ENCODE peak calls at places on chromosome 15, in nine cellular contexts. O, L, M, S, N, C, V, G and Y are unnamed samples. For H3K9me3, the result is how much of the 10 kb centered on the place peaks cover.

GRCh38 chr15:84826369-84826823 is 9.2 kb downstream of the ALPK3 start:
- DNase-seq in V (no peak), O (peak), N (no peak), L (no peak), S (no peak), M (peak), G (no peak), C (no peak), Y (no peak)

GRCh38 chr15:48096813-48097212 is 24.0 kb upstream of the SLC24A5 start:
- DNase-seq in L (no peak), S (peak), V (no peak), M (no peak), O (no peak), G (no peak), C (no peak), N (no peak), Y (no peak)

GRCh38 chr15:67149068-67149841 is 83.9 kb downstream of the SMAD3 start:
- DNase-seq in L (no peak), O (no peak), S (no peak), V (no peak), M (no peak), N (no peak), C (no peak), G (peak), Y (no peak)

GRCh38 chr15:69508659-69509058 is 56.0 kb downstream of the RPLP1 start:
- DNase-seq in M (no peak), N (no peak), G (no peak), S (no peak), L (no peak), V (no peak), C (no peak), O (no peak), Y (no peak)

GRCh38 chr15:28103402-28103801 is 4.3 kb upstream of the OCA2 start:
- DNase-seq in G (no peak), O (no peak), S (no peak), C (no peak), L (no peak), M (no peak), V (no peak), N (no peak), Y (no peak)

GRCh38 chr15:70324001-70324974 is 226.6 kb upstream of the TLE3 start:
- DNase-seq in N (no peak), O (no peak), L (no peak), G (no peak), C (no peak), S (peak), M (peak), V (no peak), Y (no peak)

GRCh38 chr15:68303560-68304436 is 26.3 kb downstream of the FEM1B start:
- DNase-seq in M (peak), N (no peak), V (no peak), S (peak), L (no peak), G (peak), O (no peak), C (no peak), Y (no peak)

GRCh38 chr15:98812711-98813441 is 164.5 kb downstream of the IGF1R start:
- DNase-seq in L (no peak), M (no peak), G (no peak), S (no peak), O (no peak), V (no peak), C (no peak), N (no peak), Y (no peak)

GRCh38 chr15:95664435-95664834 is 666.1 kb upstream of the NR2F2 start:
- DNase-seq in O (no peak), N (no peak), G (no peak), M (no peak), L (no peak), C (no peak), S (no peak), V (no peak), Y (no peak)

GRCh38 chr15:62280625-62281024 is 115.5 kb upstream of the C2CD4B start:
- DNase-seq in M (no peak), O (no peak), C (no peak), S (peak), N (no peak), L (no peak), V (no peak), G (no peak), Y (no peak)

GRCh38 chr15:76347507-76348055 is 11.0 kb downstream of the ISL2 start:
- DNase-seq in N (no peak), L (no peak), C (no peak), G (no peak), M (no peak), V (no peak), O (no peak), S (no peak), Y (no peak)
- H3K4me3 ChIP-seq in N (no peak), L (no peak), C (no peak), G (no peak), M (peak), V (no peak), O (no peak), S (peak), Y (peak)

GRCh38 chr15:79919090-79919748 is 22.4 kb upstream of the MTHFS start:
- DNase-seq in L (no peak), S (no peak), C (no peak), G (peak), N (no peak), M (no peak), O (no peak), V (no peak), Y (no peak)

GRCh38 chr15:79919749-79920511 is 23.1 kb upstream of the MTHFS start:
- DNase-seq in N (no peak), C (no peak), V (no peak), M (no peak), G (no peak), O (no peak), L (no peak), S (no peak), Y (no peak)

GRCh38 chr15:79916424-79916823 is 19.6 kb upstream of the MTHFS start:
- DNase-seq in O (no peak), C (no peak), L (no peak), M (no peak), V (no peak), S (no peak), G (no peak), N (no peak), Y (no peak)

GRCh38 chr15:79914728-79915127 is 17.9 kb upstream of the MTHFS start:
- DNase-seq in S (no peak), C (no peak), V (no peak), O (no peak), N (no peak), L (no peak), G (no peak), M (no peak), Y (no peak)

DNA sequence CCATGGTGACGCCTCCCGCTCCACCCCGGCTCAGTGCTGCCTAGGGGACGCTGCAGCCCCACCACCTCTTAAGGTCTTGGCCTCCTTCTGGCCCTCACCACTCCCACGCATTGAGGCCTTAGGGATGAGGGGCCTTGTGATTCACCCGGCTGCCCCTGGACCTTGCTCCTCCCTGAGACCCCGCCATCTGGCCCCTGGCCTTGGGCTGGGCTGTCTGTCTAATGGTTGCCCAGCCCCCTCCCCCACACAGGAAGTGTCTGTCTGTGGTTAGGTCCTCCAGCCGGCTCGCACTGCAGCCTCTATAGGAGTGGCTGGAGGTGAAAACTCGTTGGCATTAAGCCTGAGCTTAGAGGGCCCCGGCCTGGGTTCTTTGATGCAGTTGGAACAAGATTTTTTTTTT is 21.5 kb upstream of the MTHFS start:
- DNase-seq in O (no peak), L (no peak), V (no peak), N (no peak), G (no peak), C (no peak), M (no peak), S (no peak), Y (no peak)
- H3K9me3 ChIP-seq in O (half or more), L (half or more), V (half or more), N (under half), G (half or more), C (half or more), M (half or more), S (half or more), Y (half or more)

GRCh38 chr15:57377478-57377847 is 1.2 kb downstream of the CGNL1 start:
- DNase-seq in L (no peak), M (no peak), C (no peak), V (no peak), O (no peak), S (no peak), G (no peak), N (no peak), Y (no peak)
- H3K4me3 ChIP-seq in L (peak), M (peak), C (peak), V (peak), O (peak), S (peak), G (peak), N (no peak), Y (peak)

DNA sequence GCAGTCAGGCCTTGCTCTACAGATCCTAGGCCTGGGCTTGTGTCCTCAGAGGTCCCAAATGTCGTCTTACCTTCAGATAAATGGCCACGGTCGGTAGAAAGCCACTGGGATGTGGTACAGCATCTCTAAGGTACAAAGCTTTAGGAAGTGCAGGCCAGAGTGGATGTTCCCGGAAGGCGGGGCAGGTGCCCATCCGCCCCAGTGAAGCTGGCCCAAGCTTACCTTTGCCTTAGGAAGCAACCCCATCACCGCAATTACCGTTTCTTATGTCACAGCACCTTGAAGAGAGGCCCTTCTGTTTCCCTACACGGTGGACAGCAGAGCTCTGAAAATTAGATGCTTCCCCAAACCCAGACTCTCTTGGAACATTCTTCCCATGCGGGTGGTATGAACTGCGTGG is 240.1 kb upstream of the LYSMD4 start:
- DNase-seq in O (no peak), V (no peak), C (no peak), G (no peak), S (no peak), M (no peak), L (no peak), N (no peak), Y (no peak)
- H3K9me3 ChIP-seq in O (under half), V (under half), C (under half), G (under half), S (under half), M (under half), L (under half), N (under half), Y (under half)

DNA sequence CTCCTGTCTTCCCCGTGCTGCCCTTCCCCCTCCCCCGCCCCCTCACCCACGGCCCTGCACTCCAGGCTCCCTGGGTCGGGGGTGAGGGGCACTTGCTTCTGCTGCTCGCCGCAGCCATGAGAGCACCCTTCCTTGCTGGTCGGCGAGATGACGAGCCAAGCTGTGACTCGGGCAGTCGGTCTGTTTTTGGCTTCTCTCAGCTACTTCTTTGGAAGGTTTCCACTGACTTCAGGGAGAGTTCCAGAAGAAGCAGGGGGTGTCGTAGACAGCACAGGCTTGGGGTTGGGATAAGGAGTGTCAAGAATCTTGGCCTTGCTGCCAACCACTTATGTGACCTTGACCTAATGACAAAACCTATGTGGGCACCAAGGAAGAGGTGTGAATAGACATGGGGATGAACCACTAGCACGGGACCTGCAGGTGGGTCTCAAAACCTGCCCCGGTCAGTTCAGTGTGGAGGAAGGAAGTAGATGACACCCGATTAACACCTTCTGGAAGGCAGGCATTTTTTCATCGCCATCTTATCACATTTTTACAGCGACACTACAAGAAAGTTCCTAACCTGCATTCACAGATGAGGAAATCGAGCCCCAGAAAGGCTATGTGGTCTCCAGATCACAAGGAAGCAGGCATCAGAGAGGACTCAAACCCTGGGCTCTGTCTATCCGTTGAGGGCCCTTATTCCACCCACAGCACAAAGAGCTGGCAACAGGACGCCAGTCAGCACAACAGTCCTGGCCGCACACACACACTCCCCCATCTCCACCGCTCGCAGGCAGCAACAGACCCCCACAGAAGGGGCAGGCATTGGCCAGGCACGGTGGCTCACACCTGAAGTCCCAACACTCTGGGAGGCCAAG is 120.9 kb downstream of the LIPC start:
- DNase-seq in N (no peak), O (no peak), S (no peak), M (no peak), V (no peak), L (no peak), G (peak), C (no peak), Y (no peak)
- H3K4me3 ChIP-seq in N (no peak), O (no peak), S (peak), M (peak), V (no peak), L (peak), G (no peak), C (no peak), Y (peak)

DNA sequence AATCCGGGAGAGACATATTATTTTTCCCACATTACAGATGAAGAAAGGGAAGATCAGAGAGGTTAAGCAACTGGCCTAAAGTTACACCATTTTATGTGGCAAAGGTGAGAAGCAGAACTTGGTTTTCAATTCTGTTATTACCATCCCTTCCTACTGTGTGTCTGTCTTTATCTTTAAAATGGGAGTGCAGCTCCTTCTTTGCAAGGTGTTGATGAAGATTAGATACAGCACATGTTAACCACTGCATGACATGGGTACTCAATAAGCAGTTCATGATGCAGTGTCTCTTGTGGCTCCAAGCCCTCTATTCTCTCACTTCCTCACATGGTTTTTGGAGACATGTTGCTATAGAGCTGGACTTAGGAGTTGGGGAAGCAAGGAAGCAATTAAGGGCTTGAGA is 23.1 kb upstream of the TBC1D21 start:
- DNase-seq in M (no peak), G (no peak), S (no peak), O (no peak), L (no peak), N (no peak), V (no peak), C (no peak), Y (no peak)
- H3K9me3 ChIP-seq in M (under half), G (under half), S (under half), O (under half), L (under half), N (under half), V (under half), C (under half), Y (under half)